ENCODE peak calls at places on chromosomes 2 and 18, in four cellular contexts. One of them, this sample, is unnamed.

GRCh38 chr2:134206573-134206972 is 47.3 kb upstream of the MGAT5 start:
- DNase-seq in GM12878: no peak
- DNase-seq in WTC11: no peak
- DNase-seq in HepG2: no peak
- DNase-seq in this sample: no peak

GRCh38 chr2:216559625-216560156 is 61.0 kb downstream of the RPL37A start:
- DNase-seq in GM12878: no peak
- DNase-seq in WTC11: no peak
- DNase-seq in HepG2: no peak
- DNase-seq in this sample: no peak

GRCh38 chr18:41126541-41127235 is 828.3 kb upstream of the PIK3C3 start:
- DNase-seq in GM12878: no peak
- DNase-seq in WTC11: no peak
- DNase-seq in HepG2: no peak
- DNase-seq in this sample: no peak

GRCh38 chr2:62657752-62658151 is 47.8 kb upstream of the EHBP1 start:
- DNase-seq in GM12878: peak
- DNase-seq in WTC11: no peak
- DNase-seq in HepG2: no peak
- DNase-seq in this sample: no peak

GRCh38 chr2:235669269-235669831 is 175.5 kb downstream of the AGAP1 start:
- DNase-seq in GM12878: no peak
- DNase-seq in WTC11: peak
- DNase-seq in HepG2: peak
- DNase-seq in this sample: no peak

GRCh38 chr2:167756427-167756826 is 491.0 kb downstream of the STK39 start:
- DNase-seq in GM12878: no peak
- DNase-seq in WTC11: no peak
- DNase-seq in HepG2: peak
- DNase-seq in this sample: no peak

GRCh38 chr2:163132850-163133249 is 294.3 kb upstream of the KCNH7 start:
- DNase-seq in GM12878: no peak
- DNase-seq in WTC11: no peak
- DNase-seq in HepG2: peak
- DNase-seq in this sample: no peak

GRCh38 chr2:158391876-158392275 is 64.7 kb downstream of the CCDC148 start:
- DNase-seq in GM12878: no peak
- DNase-seq in WTC11: no peak
- DNase-seq in HepG2: peak
- DNase-seq in this sample: peak

GRCh38 chr18:58507881-58508280 is 121.0 kb downstream of the ALPK2 start:
- DNase-seq in GM12878: no peak
- DNase-seq in WTC11: no peak
- DNase-seq in HepG2: no peak
- DNase-seq in this sample: no peak

GRCh38 chr2:121561617-121562268 is 31.1 kb downstream of the RNU4ATAC start:
- DNase-seq in GM12878: no peak
- DNase-seq in WTC11: no peak
- DNase-seq in HepG2: no peak
- DNase-seq in this sample: no peak

GRCh38 chr2:130864830-130865229 is 28.1 kb downstream of the ARHGEF4 start:
- DNase-seq in GM12878: no peak
- DNase-seq in WTC11: no peak
- DNase-seq in HepG2: no peak
- DNase-seq in this sample: peak

GRCh38 chr2:207765960-207766582 is 3.6 kb downstream of the FZD5 start:
- DNase-seq in GM12878: no peak
- DNase-seq in WTC11: no peak
- DNase-seq in HepG2: no peak
- DNase-seq in this sample: peak

GRCh38 chr2:29580223-29580622 is 341.2 kb downstream of the ALK start:
- DNase-seq in GM12878: no peak
- DNase-seq in WTC11: no peak
- DNase-seq in HepG2: no peak
- DNase-seq in this sample: no peak

GRCh38 chr2:113276906-113277425 is 1.8 kb downstream of the PAX8 start:
- DNase-seq in GM12878: no peak
- DNase-seq in WTC11: peak
- DNase-seq in HepG2: no peak
- DNase-seq in this sample: no peak

GRCh38 chr2:235827585-235827992 is 333.7 kb downstream of the AGAP1 start:
- DNase-seq in GM12878: no peak
- DNase-seq in WTC11: no peak
- DNase-seq in HepG2: no peak
- DNase-seq in this sample: no peak

GRCh38 chr2:66445076-66445724 is 10.3 kb downstream of the MEIS1 start:
- DNase-seq in GM12878: no peak
- DNase-seq in WTC11: peak
- DNase-seq in HepG2: no peak
- DNase-seq in this sample: no peak

GRCh38 chr2:70643715-70644114 is 90.1 kb upstream of the TGFA start:
- DNase-seq in GM12878: no peak
- DNase-seq in WTC11: peak
- DNase-seq in HepG2: peak
- DNase-seq in this sample: peak

GRCh38 chr2:29522951-29523669 is 398.3 kb downstream of the ALK start:
- DNase-seq in GM12878: no peak
- DNase-seq in WTC11: no peak
- DNase-seq in HepG2: no peak
- DNase-seq in this sample: no peak

GRCh38 chr2:53473236-53473635 is 294.4 kb upstream of the CHAC2 start:
- DNase-seq in GM12878: no peak
- DNase-seq in WTC11: peak
- DNase-seq in HepG2: peak
- DNase-seq in this sample: no peak

GRCh38 chr2:241802421-241802749 is 6.6 kb upstream of the NEU4 start:
- DNase-seq in GM12878: no peak
- DNase-seq in WTC11: no peak
- DNase-seq in HepG2: no peak
- DNase-seq in this sample: peak

GRCh38 chr2:195636890-195637289 is 20.1 kb upstream of the SLC39A10 start:
- DNase-seq in GM12878: no peak
- DNase-seq in WTC11: no peak
- DNase-seq in HepG2: no peak
- DNase-seq in this sample: peak

GRCh38 chr2:20288941-20289340 is 61.7 kb downstream of the PUM2 start:
- DNase-seq in GM12878: no peak
- DNase-seq in WTC11: no peak
- DNase-seq in HepG2: no peak
- DNase-seq in this sample: peak

GRCh38 chr2:100967716-100968115 is 34.4 kb upstream of the RPL31 start:
- DNase-seq in GM12878: no peak
- DNase-seq in WTC11: no peak
- DNase-seq in HepG2: no peak
- DNase-seq in this sample: no peak

GRCh38 chr18:37364237-37364636 is 201.4 kb downstream of the CELF4 start:
- DNase-seq in GM12878: no peak
- DNase-seq in WTC11: no peak
- DNase-seq in HepG2: no peak
- DNase-seq in this sample: no peak

GRCh38 chr2:110157153-110157793 is 41.7 kb upstream of the MALL start:
- DNase-seq in GM12878: peak
- DNase-seq in WTC11: no peak
- DNase-seq in HepG2: peak
- DNase-seq in this sample: peak

GRCh38 chr18:3706279-3707097 is 256.5 kb downstream of the TGIF1 start:
- DNase-seq in GM12878: no peak
- DNase-seq in WTC11: no peak
- DNase-seq in HepG2: no peak
- DNase-seq in this sample: peak

GRCh38 chr2:238339814-238340213 is 19.5 kb downstream of the TRAF3IP1 start:
- DNase-seq in GM12878: no peak
- DNase-seq in WTC11: no peak
- DNase-seq in HepG2: peak
- DNase-seq in this sample: no peak

GRCh38 chr2:105179469-105180372 is 61.8 kb upstream of the GPR45 start:
- DNase-seq in GM12878: no peak
- DNase-seq in WTC11: peak
- DNase-seq in HepG2: peak
- DNase-seq in this sample: peak
- TF ChIP-seq NR2C2 in GM12878: no peak
- TF ChIP-seq NR2C2 in WTC11: no peak
- TF ChIP-seq NR2C2 in HepG2: no peak
- TF ChIP-seq NR2C2 in this sample: no peak

GRCh38 chr18:44909191-44909719 is 228.6 kb downstream of the SETBP1 start:
- DNase-seq in GM12878: peak
- DNase-seq in WTC11: no peak
- DNase-seq in HepG2: no peak
- DNase-seq in this sample: no peak
- TF ChIP-seq NR2C2 in GM12878: no peak
- TF ChIP-seq NR2C2 in WTC11: no peak
- TF ChIP-seq NR2C2 in HepG2: no peak
- TF ChIP-seq NR2C2 in this sample: no peak

GRCh38 chr2:126864861-126865260 is 33.8 kb upstream of the TEX51 start:
- DNase-seq in GM12878: no peak
- DNase-seq in WTC11: peak
- DNase-seq in HepG2: no peak
- DNase-seq in this sample: no peak
- TF ChIP-seq NR2C2 in GM12878: no peak
- TF ChIP-seq NR2C2 in WTC11: no peak
- TF ChIP-seq NR2C2 in HepG2: no peak
- TF ChIP-seq NR2C2 in this sample: no peak

DNA sequence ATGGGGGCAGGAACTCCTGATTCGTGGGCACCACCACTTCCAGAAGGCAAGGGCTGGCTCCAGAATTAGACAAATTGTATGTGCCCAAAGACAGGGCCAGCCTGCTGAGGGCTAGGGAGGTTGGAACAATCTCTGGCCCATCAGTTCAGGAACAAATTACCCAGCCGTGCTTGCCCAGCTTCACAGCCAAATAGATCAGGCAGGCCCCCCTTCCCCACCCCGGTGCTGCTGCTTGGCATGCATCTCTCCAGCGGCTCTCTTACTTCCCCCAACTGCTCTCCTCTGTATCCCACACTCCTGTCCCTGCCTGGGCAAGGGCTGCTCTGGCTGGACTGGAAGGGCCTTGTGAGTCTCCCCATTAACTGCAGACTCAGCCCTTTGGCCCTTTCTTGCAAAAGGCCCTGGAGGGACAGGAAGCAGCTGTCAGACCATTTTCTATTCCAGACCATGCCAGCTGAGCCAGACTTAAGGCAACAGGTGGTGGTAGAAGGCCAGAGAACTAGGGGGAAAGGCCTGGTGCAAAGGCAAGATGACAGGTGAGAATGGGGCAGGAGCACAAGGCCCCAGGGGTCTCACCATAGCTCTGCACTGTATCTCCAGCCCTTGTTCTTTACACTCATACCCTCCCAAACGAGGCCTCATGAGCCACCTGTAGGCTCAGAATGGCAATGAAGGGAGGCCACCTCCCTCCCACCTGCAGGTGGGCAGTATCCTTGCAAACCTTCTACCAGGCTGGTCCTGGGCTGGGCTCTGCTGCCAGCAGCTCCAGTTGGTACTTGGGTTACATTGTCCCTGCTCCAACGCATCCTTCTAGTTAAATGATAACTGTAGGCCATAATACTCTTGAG is 30.7 kb upstream of the ACAA2 start:
- DNase-seq in GM12878: no peak
- DNase-seq in WTC11: no peak
- DNase-seq in HepG2: no peak
- DNase-seq in this sample: no peak
- TF ChIP-seq NR2C2 in GM12878: no peak
- TF ChIP-seq NR2C2 in WTC11: no peak
- TF ChIP-seq NR2C2 in HepG2: no peak
- TF ChIP-seq NR2C2 in this sample: no peak

DNA sequence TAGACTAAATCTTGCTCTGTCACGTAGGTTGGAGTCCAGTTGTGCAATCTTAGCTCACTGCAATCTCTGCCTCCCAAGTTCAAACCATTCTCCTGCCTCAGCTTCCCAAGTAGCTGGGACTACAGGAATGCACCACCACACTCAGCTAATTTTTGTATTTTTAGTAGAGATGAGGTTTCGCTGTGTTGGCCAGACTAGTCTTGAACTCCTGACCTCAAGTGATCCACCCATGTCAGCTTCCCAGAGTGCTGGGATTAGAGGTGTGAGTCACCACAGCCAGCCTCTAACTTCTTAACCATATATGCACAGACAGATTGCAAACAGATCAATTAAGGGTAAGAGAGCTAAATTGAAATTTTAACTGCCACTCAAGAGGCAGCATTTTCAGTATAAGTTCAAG is 22.1 kb upstream of the CNGA3 start:
- DNase-seq in GM12878: no peak
- DNase-seq in WTC11: no peak
- DNase-seq in HepG2: no peak
- DNase-seq in this sample: no peak
- TF ChIP-seq NR2C2 in GM12878: no peak
- TF ChIP-seq NR2C2 in WTC11: no peak
- TF ChIP-seq NR2C2 in HepG2: no peak
- TF ChIP-seq NR2C2 in this sample: no peak

GRCh38 chr18:46672062-46672970 is 15.3 kb upstream of the LOXHD1 start:
- DNase-seq in GM12878: no peak
- DNase-seq in WTC11: no peak
- DNase-seq in HepG2: no peak
- DNase-seq in this sample: no peak
- TF ChIP-seq NR2C2 in GM12878: no peak
- TF ChIP-seq NR2C2 in WTC11: no peak
- TF ChIP-seq NR2C2 in HepG2: no peak
- TF ChIP-seq NR2C2 in this sample: no peak

GRCh38 chr2:237208373-237209045 is 122.8 kb downstream of the COPS8 start:
- DNase-seq in GM12878: no peak
- DNase-seq in WTC11: no peak
- DNase-seq in HepG2: no peak
- DNase-seq in this sample: no peak
- TF ChIP-seq NR2C2 in GM12878: no peak
- TF ChIP-seq NR2C2 in WTC11: no peak
- TF ChIP-seq NR2C2 in HepG2: no peak
- TF ChIP-seq NR2C2 in this sample: no peak

GRCh38 chr18:12092398-12093229 is 1.0 kb upstream of the ANKRD62 start:
- DNase-seq in GM12878: peak
- DNase-seq in WTC11: peak
- DNase-seq in HepG2: peak
- DNase-seq in this sample: peak
- TF ChIP-seq NR2C2 in GM12878: no peak
- TF ChIP-seq NR2C2 in WTC11: no peak
- TF ChIP-seq NR2C2 in HepG2: no peak
- TF ChIP-seq NR2C2 in this sample: no peak

DNA sequence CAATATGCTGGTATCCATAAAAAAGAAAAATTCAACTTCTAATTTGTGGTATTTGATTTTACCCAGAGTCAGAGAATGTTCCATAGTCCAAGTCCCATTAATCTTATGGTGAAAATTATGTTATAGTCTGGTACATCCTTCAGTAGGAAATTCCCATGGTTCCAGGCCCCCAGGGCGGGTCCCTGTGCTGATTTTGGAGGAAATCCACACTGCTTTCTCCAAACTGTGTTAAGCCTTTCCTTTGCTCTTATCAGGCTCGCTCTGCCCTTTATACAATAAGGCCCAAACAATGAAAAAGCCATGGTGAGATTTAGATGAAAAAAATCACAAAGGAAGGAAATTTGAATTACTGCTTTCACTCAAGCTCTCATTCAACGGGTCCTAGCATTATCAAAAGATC is 46.8 kb upstream of the DARS1 start:
- DNase-seq in GM12878: no peak
- DNase-seq in WTC11: no peak
- DNase-seq in HepG2: no peak
- DNase-seq in this sample: no peak
- TF ChIP-seq NR2C2 in GM12878: no peak
- TF ChIP-seq NR2C2 in WTC11: no peak
- TF ChIP-seq NR2C2 in HepG2: no peak
- TF ChIP-seq NR2C2 in this sample: no peak

This sample was measured in K562.